ENCODE peak calls at places on chromosomes 3 and 15, in five cellular contexts. One of them, this sample, is unnamed.

GRCh38 chr3:139319428-139320402 is 24.1 kb upstream of the MRPS22 start:
- DNase-seq in IMR-90: no peak
- DNase-seq in naive thymus-derived CD8-positive, alpha-beta T cell: no peak
- DNase-seq in activated CD4-positive, alpha-beta memory T cell treated with anti-CD3 and anti-CD28 coated beads, Interleukin-2, amount 10 ng/mL, durations not matched to agents 7 days and 5 days: no peak
- DNase-seq in AG08395: no peak
- DNase-seq in this sample: no peak

GRCh38 chr3:66428733-66429132 is 72.1 kb downstream of the LRIG1 start:
- DNase-seq in IMR-90: peak; percentile 100
- DNase-seq in naive thymus-derived CD8-positive, alpha-beta T cell: no peak
- DNase-seq in AG08395: peak; percentile 95
- DNase-seq in activated CD4-positive, alpha-beta memory T cell treated with anti-CD3 and anti-CD28 coated beads, Interleukin-2, amount 10 ng/mL, durations not matched to agents 7 days and 5 days: no peak
- DNase-seq in this sample: no peak

GRCh38 chr15:43792761-43793493 is 807 bp downstream of the SERF2 start:
- DNase-seq in IMR-90: peak; percentile 34
- DNase-seq in activated CD4-positive, alpha-beta memory T cell treated with anti-CD3 and anti-CD28 coated beads, Interleukin-2, amount 10 ng/mL, durations not matched to agents 7 days and 5 days: peak; percentile 35
- DNase-seq in naive thymus-derived CD8-positive, alpha-beta T cell: no peak
- DNase-seq in AG08395: peak; percentile 57
- DNase-seq in this sample: peak; percentile 19

GRCh38 chr3:171261487-171261886 is 198.7 kb downstream of the TNIK start:
- DNase-seq in naive thymus-derived CD8-positive, alpha-beta T cell: no peak
- DNase-seq in IMR-90: peak; percentile 24
- DNase-seq in AG08395: no peak
- DNase-seq in activated CD4-positive, alpha-beta memory T cell treated with anti-CD3 and anti-CD28 coated beads, Interleukin-2, amount 10 ng/mL, durations not matched to agents 7 days and 5 days: no peak
- DNase-seq in this sample: no peak

GRCh38 chr3:172687501-172687900 is 23.4 kb downstream of the NCEH1 start:
- DNase-seq in naive thymus-derived CD8-positive, alpha-beta T cell: no peak
- DNase-seq in IMR-90: no peak
- DNase-seq in activated CD4-positive, alpha-beta memory T cell treated with anti-CD3 and anti-CD28 coated beads, Interleukin-2, amount 10 ng/mL, durations not matched to agents 7 days and 5 days: no peak
- DNase-seq in AG08395: peak; percentile 34
- DNase-seq in this sample: no peak

GRCh38 chr15:37098468-37099320 is 1.7 kb downstream of the MEIS2 start:
- DNase-seq in AG08395: no peak
- DNase-seq in IMR-90: peak; percentile 35
- DNase-seq in activated CD4-positive, alpha-beta memory T cell treated with anti-CD3 and anti-CD28 coated beads, Interleukin-2, amount 10 ng/mL, durations not matched to agents 7 days and 5 days: no peak
- DNase-seq in naive thymus-derived CD8-positive, alpha-beta T cell: no peak
- DNase-seq in this sample: no peak

GRCh38 chr15:52093539-52094502 is 18.8 kb downstream of the BCL2L10 start:
- DNase-seq in IMR-90: peak; percentile 84
- DNase-seq in activated CD4-positive, alpha-beta memory T cell treated with anti-CD3 and anti-CD28 coated beads, Interleukin-2, amount 10 ng/mL, durations not matched to agents 7 days and 5 days: no peak
- DNase-seq in naive thymus-derived CD8-positive, alpha-beta T cell: no peak
- DNase-seq in AG08395: peak; percentile 74
- DNase-seq in this sample: no peak

GRCh38 chr15:38868326-38869114 is 303.9 kb upstream of the RASGRP1 start:
- DNase-seq in IMR-90: peak; percentile 94
- DNase-seq in activated CD4-positive, alpha-beta memory T cell treated with anti-CD3 and anti-CD28 coated beads, Interleukin-2, amount 10 ng/mL, durations not matched to agents 7 days and 5 days: no peak
- DNase-seq in AG08395: peak; percentile 91
- DNase-seq in naive thymus-derived CD8-positive, alpha-beta T cell: no peak
- DNase-seq in this sample: no peak

GRCh38 chr3:116331370-116331769 is 113.9 kb downstream of the LSAMP start:
- DNase-seq in naive thymus-derived CD8-positive, alpha-beta T cell: no peak
- DNase-seq in activated CD4-positive, alpha-beta memory T cell treated with anti-CD3 and anti-CD28 coated beads, Interleukin-2, amount 10 ng/mL, durations not matched to agents 7 days and 5 days: no peak
- DNase-seq in AG08395: no peak
- DNase-seq in IMR-90: no peak
- DNase-seq in this sample: no peak

GRCh38 chr15:73732911-73733310 is 20.2 kb downstream of the INSYN1 start:
- DNase-seq in IMR-90: no peak
- DNase-seq in naive thymus-derived CD8-positive, alpha-beta T cell: no peak
- DNase-seq in activated CD4-positive, alpha-beta memory T cell treated with anti-CD3 and anti-CD28 coated beads, Interleukin-2, amount 10 ng/mL, durations not matched to agents 7 days and 5 days: no peak
- DNase-seq in AG08395: no peak
- DNase-seq in this sample: no peak